ENCODE peak calls at places on chromosomes 3 and 15, in eight cellular contexts. O is adipocyte, N is cardiac muscle cell, J is mammary epithelial cell, Q is PC-3, P is right lobe of liver, Z is neuronal stem cell, I is right atrium auricular region. F is an unnamed sample. For H3K9me3, the result is how much of the 10 kb centered on the place peaks cover.

GRCh38 chr15:33068531-33068990 is 126.0 kb downstream of the FMN1 start:
- DNase-seq in O (peak), N (no peak), J (peak), Q (peak), P (no peak), Z (no peak), I (no peak), F (no peak)

GRCh38 chr15:101556273-101556672 is 66.8 kb upstream of the PCSK6 start:
- DNase-seq in O (no peak), N (no peak), J (no peak), Q (no peak), P (no peak), Z (no peak), I (no peak), F (no peak)

GRCh38 chr3:33075996-33076395 is 20.9 kb downstream of the GLB1 start:
- DNase-seq in O (peak), N (peak), J (no peak), Q (no peak), P (no peak), Z (no peak), I (no peak), F (no peak)

GRCh38 chr15:62848631-62849050 is 193.9 kb upstream of the TPM1 start:
- DNase-seq in O (peak), N (peak), J (no peak), Q (peak), P (no peak), Z (no peak), I (no peak), F (no peak)

GRCh38 chr3:35184775-35185174 is 454.6 kb upstream of the ARPP21 start:
- DNase-seq in O (peak), N (peak), J (no peak), Q (no peak), P (no peak), Z (no peak), I (no peak), F (no peak)

GRCh38 chr3:197750863-197751737 is 1.4 kb downstream of the FYTTD1 start:
- DNase-seq in O (peak), N (peak), J (peak), Q (peak), P (peak), Z (no peak), I (peak), F (peak)

GRCh38 chr3:59313365-59313764 is 263.5 kb upstream of the CFAP20DC start:
- DNase-seq in O (peak), N (peak), J (peak), Q (peak), P (peak), Z (no peak), I (peak), F (peak)

GRCh38 chr3:16484216-16484615 is 29.3 kb downstream of the RFTN1 start:
- DNase-seq in O (peak), N (peak), J (no peak), Q (no peak), P (peak), Z (no peak), I (no peak), F (no peak)

GRCh38 chr15:39582286-39582976 is 1.6 kb downstream of the THBS1 start:
- DNase-seq in O (peak), N (peak), J (peak), Q (peak), P (no peak), Z (no peak), I (no peak), F (peak)

GRCh38 chr15:27017168-27017809 is 46.3 kb downstream of the GABRG3 start:
- DNase-seq in O (peak), N (peak), J (peak), Q (peak), P (peak), Z (peak), I (no peak), F (no peak)

GRCh38 chr15:85625431-85625830 is 169.3 kb downstream of the KLHL25 start:
- DNase-seq in O (no peak), N (no peak), J (no peak), Q (no peak), P (no peak), Z (no peak), I (no peak), F (no peak)

GRCh38 chr15:74317820-74318375 is 49.5 kb downstream of the CYP11A1 start:
- DNase-seq in O (peak), N (peak), J (no peak), Q (peak), P (no peak), Z (no peak), I (peak), F (peak)

GRCh38 chr3:20930034-20930433 is 744.0 kb upstream of the SGO1 start:
- DNase-seq in O (peak), N (peak), J (peak), Q (peak), P (peak), Z (no peak), I (no peak), F (no peak)

GRCh38 chr3:15319575-15319974 is 12.8 kb downstream of the SH3BP5 start:
- DNase-seq in O (peak), N (peak), J (peak), Q (no peak), P (no peak), Z (no peak), I (peak), F (peak)

GRCh38 chr3:131038326-131038725 is 11.6 kb downstream of the NEK11 start:
- DNase-seq in O (no peak), N (peak), J (no peak), Q (peak), P (no peak), Z (no peak), I (no peak), F (no peak)

GRCh38 chr3:119741701-119742100 is 38.9 kb downstream of the CFAP91 start:
- DNase-seq in O (no peak), N (no peak), J (no peak), Q (no peak), P (no peak), Z (no peak), I (no peak), F (no peak)

GRCh38 chr3:46857485-46858341 is 5.5 kb downstream of the MYL3 start:
- DNase-seq in O (no peak), N (no peak), J (no peak), Q (no peak), P (peak), Z (no peak), I (no peak), F (peak)

GRCh38 chr15:73341886-73342600 is 26.7 kb downstream of the HCN4 start:
- DNase-seq in O (no peak), N (peak), J (no peak), Q (no peak), P (no peak), Z (no peak), I (no peak), F (peak)

GRCh38 chr15:31374489-31374888 is 47.9 kb downstream of the KLF13 start:
- DNase-seq in O (no peak), N (no peak), J (no peak), Q (no peak), P (no peak), Z (no peak), I (no peak), F (no peak)

GRCh38 chr15:48413304-48413703 is 82.1 kb downstream of the DUT start:
- DNase-seq in O (peak), N (peak), J (no peak), Q (no peak), P (no peak), Z (no peak), I (no peak), F (no peak)

GRCh38 chr15:60675763-60676162 is 196.8 kb upstream of the ICE2 start:
- DNase-seq in O (no peak), N (no peak), J (no peak), Q (no peak), P (no peak), Z (no peak), I (no peak), F (no peak)

GRCh38 chr15:82712036-82712435 is 2.4 kb upstream of the AP3B2 start:
- DNase-seq in O (no peak), N (no peak), J (no peak), Q (no peak), P (no peak), Z (no peak), I (no peak), F (no peak)
- H3K9me3 ChIP-seq in O (under half), N (under half), J (under half), Q (under half), P (under half), Z (under half), I (under half), F (under half)

GRCh38 chr3:160879859-160880258 is 123.8 kb downstream of the PPM1L start:
- DNase-seq in O (no peak), N (no peak), J (no peak), Q (no peak), P (no peak), Z (no peak), I (no peak), F (no peak)
- H3K4me3 ChIP-seq in O (no peak), N (no peak), J (no peak), Q (no peak), P (no peak), Z (no peak), I (no peak), F (no peak)

GRCh38 chr3:13901935-13902584 is 22.2 kb upstream of the WNT7A start:
- DNase-seq in O (no peak), N (no peak), J (no peak), Q (no peak), P (no peak), Z (no peak), I (no peak), F (no peak)

DNA sequence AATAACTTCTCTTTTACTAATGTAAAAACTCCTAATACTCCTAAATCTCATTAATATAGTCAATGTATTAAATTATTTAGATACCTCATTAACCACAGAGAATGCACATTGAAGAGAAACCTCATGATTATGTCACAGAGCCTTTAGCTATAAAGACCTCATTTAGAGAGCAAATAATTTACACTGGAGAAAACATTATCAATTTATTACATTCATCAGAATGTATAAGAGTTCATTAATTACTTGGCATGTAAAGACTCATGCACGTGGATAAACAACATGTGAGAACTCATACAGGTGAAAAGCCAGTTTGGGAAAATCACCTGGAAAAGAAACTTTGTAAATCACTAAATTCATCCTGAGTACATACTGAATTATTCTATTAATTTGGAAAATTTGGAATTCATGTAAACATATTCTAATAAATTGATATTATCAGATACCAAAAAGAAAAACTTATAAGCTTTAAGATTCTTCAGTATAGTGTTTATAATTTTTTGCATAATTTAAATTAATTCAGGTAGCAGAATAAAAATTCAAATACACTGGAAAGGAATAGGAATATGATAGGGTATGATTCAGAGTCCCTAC is 22.9 kb upstream of the WNT7A start:
- DNase-seq in O (no peak), N (no peak), J (no peak), Q (no peak), P (no peak), Z (no peak), I (no peak), F (no peak)
- H3K9me3 ChIP-seq in O (half or more), N (under half), J (under half), Q (half or more), P (under half), Z (under half), I (under half), F (under half)

GRCh38 chr3:9768376-9768775 is 1.4 kb downstream of the CAMK1 start:
- DNase-seq in O (no peak), N (no peak), J (no peak), Q (no peak), P (no peak), Z (no peak), I (no peak), F (no peak)

GRCh38 chr3:9769012-9769411 is 735 bp downstream of the CAMK1 start:
- DNase-seq in O (no peak), N (no peak), J (no peak), Q (no peak), P (no peak), Z (no peak), I (no peak), F (no peak)

GRCh38 chr3:9770276-9770812 is 597 bp upstream of the CAMK1 start:
- DNase-seq in O (peak), N (peak), J (no peak), Q (no peak), P (peak), Z (no peak), I (peak), F (peak)

GRCh38 chr3:9767418-9767817 is 2.3 kb downstream of the CAMK1 start:
- DNase-seq in O (no peak), N (no peak), J (no peak), Q (no peak), P (no peak), Z (no peak), I (peak), F (no peak)

DNA sequence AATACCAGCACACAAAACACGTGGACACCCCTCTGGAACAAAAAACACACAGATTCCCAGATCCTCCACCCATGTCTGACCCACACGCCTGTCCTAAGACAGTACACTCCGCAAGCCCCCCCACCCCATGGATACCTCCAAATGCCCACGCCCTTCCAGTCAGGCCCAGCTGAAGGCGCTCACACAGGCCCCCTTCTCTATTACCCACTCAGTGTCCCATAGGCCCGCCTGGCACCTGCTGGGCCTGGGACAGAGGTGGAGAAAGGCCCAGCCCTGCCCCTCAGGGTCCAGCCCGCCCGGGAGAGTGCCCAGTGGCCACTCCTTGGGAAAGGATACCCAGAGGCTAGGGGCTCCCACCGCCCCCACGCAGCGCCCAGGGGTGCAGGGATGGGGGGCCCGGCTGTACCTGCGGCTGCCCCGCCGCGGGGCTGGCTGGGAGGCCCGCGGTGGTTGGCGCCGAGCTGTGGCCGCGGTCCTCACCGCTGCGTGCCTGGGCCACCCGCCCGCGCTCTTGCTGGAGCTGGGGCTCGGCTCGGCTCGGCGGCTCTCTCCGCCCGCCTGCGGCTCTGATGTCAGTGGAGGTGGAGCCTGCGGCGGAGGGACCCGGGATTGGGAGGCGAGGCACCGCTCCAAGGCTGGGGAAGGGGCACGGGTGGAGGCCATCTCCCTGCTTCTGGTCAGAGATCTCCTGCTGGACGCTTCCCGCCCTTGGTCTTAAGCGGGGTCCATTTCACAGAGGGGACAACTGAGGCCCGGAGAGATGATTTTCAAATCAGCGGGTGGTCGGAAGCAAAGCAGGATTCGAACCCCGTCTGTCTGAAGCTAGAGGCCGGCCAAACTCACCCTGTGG is at the start of gene CAMK1:
- DNase-seq in O (peak), N (peak), J (peak), Q (peak), P (peak), Z (peak), I (peak), F (peak)
- H3K4me3 ChIP-seq in O (peak), N (peak), J (peak), Q (peak), P (peak), Z (peak), I (peak), F (peak)

DNA sequence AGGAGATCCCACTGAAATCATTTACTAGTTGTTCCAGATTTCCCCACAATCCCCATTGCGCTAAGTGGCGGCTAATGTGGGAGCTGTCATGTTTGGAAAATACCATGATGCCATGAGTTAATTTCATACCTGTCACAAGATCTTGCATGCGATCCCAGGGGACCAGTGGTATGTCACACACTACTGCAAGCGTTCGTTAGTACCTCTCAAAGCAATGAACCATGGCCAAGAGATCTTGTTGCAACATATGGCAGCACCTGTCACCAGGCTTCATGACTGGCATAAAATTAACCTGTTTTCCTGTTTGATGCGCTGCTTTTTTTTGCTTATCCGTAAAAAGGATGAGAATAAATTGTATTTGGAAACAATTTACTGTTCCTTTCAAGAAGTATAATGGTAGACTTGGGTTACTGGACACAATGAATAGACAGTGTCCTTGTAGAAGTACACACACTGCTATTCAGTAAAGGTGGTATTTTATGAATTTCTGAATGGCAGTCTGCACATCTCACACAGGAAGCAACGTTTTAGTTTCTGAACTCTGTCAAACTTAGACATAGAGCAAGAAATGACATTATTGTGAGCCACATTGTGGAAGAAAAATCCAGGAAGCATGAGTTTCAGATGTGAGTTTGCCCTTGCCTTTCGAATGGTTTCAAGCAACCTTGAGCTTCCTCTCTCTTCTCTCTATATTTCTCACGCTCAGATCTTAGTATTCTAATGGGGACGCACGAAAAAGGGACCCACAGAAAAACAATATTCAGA is 81.9 kb downstream of the CHL1 start:
- DNase-seq in O (no peak), N (no peak), J (no peak), Q (no peak), P (no peak), Z (no peak), I (no peak), F (no peak)
- H3K9me3 ChIP-seq in O (under half), N (under half), J (under half), Q (under half), P (under half), Z (under half), I (under half), F (under half)

GRCh38 chr3:25354071-25354470 is 74.0 kb upstream of the RARB start:
- DNase-seq in O (peak), N (peak), J (no peak), Q (no peak), P (no peak), Z (no peak), I (no peak), F (no peak)

GRCh38 chr3:25350741-25351140 is 77.3 kb upstream of the RARB start:
- DNase-seq in O (no peak), N (no peak), J (no peak), Q (no peak), P (no peak), Z (peak), I (no peak), F (no peak)

GRCh38 chr3:25349828-25350227 is 78.2 kb upstream of the RARB start:
- DNase-seq in O (no peak), N (no peak), J (no peak), Q (no peak), P (no peak), Z (no peak), I (no peak), F (no peak)

GRCh38 chr3:25355034-25355898 is 72.8 kb upstream of the RARB start:
- DNase-seq in O (peak), N (no peak), J (no peak), Q (no peak), P (no peak), Z (no peak), I (no peak), F (no peak)
- H3K4me3 ChIP-seq in O (no peak), N (no peak), J (no peak), Q (no peak), P (no peak), Z (no peak), I (no peak), F (no peak)

DNA sequence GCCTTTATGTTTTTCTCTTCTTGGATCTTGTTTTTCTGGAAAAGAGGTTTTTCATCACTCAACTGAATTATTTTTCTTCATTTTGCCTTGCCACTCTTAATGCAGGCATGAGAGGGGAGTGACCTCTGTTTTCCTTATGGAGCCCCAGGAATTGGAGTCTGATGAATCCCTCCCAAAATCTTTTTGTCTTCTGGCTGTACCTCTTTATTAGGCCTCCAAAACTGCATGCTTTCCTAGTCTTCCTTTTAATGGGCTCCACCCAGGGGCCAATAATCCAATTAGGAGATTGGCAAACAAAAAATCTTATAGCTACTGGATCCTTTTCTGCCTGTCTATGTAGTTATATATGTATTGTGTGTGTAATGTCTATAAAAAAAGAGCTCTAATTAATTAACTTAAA is 192.4 kb upstream of the PEX5L start:
- DNase-seq in O (no peak), N (no peak), J (no peak), Q (no peak), P (no peak), Z (no peak), I (no peak), F (no peak)
- H3K9me3 ChIP-seq in O (half or more), N (under half), J (under half), Q (under half), P (under half), Z (under half), I (under half), F (under half)